ENCODE peak calls at places on chromosomes 5 and 9, in nine cellular contexts. One of them, this sample, is unnamed.

GRCh38 chr9:33082538-33083326 is 6.3 kb upstream of the SMU1 start:
- DNase-seq in effector memory CD8-positive, alpha-beta T cell: no peak
- DNase-seq in NCI-H1092 treated with DMSO at 0.1 percent for 48 hours: no peak
- DNase-seq in head of caudate nucleus: no peak
- DNase-seq in anterior cingulate cortex: no peak
- DNase-seq in right cardiac atrium: no peak
- DNase-seq in SHP77: no peak
- DNase-seq in left ventricle myocardium inferior: no peak
- DNase-seq in AG08395: no peak
- DNase-seq in this sample: no peak

GRCh38 chr9:95642189-95642588 is 125.4 kb upstream of the PTCH1 start:
- DNase-seq in effector memory CD8-positive, alpha-beta T cell: no peak
- DNase-seq in anterior cingulate cortex: no peak
- DNase-seq in right cardiac atrium: no peak
- DNase-seq in head of caudate nucleus: no peak
- DNase-seq in NCI-H1092 treated with DMSO at 0.1 percent for 48 hours: no peak
- DNase-seq in AG08395: no peak
- DNase-seq in SHP77: no peak
- DNase-seq in left ventricle myocardium inferior: no peak
- DNase-seq in this sample: no peak

GRCh38 chr9:91914404-91914803 is 35.6 kb downstream of the ROR2 start:
- DNase-seq in anterior cingulate cortex: no peak
- DNase-seq in left ventricle myocardium inferior: no peak
- DNase-seq in AG08395: no peak
- DNase-seq in head of caudate nucleus: no peak
- DNase-seq in NCI-H1092 treated with DMSO at 0.1 percent for 48 hours: no peak
- DNase-seq in effector memory CD8-positive, alpha-beta T cell: no peak
- DNase-seq in SHP77: no peak
- DNase-seq in right cardiac atrium: no peak
- DNase-seq in this sample: no peak

GRCh38 chr9:91187311-91187964 is 174.3 kb downstream of the AUH start:
- DNase-seq in effector memory CD8-positive, alpha-beta T cell: no peak
- DNase-seq in AG08395: no peak
- DNase-seq in anterior cingulate cortex: no peak
- DNase-seq in left ventricle myocardium inferior: no peak
- DNase-seq in SHP77: no peak
- DNase-seq in NCI-H1092 treated with DMSO at 0.1 percent for 48 hours: no peak
- DNase-seq in right cardiac atrium: no peak
- DNase-seq in head of caudate nucleus: no peak
- DNase-seq in this sample: no peak

GRCh38 chr9:3884736-3885135 is 358.9 kb upstream of the RFX3 start:
- DNase-seq in AG08395: no peak
- DNase-seq in anterior cingulate cortex: no peak
- DNase-seq in right cardiac atrium: no peak
- DNase-seq in left ventricle myocardium inferior: no peak
- DNase-seq in effector memory CD8-positive, alpha-beta T cell: no peak
- DNase-seq in head of caudate nucleus: no peak
- DNase-seq in NCI-H1092 treated with DMSO at 0.1 percent for 48 hours: no peak
- DNase-seq in SHP77: no peak
- DNase-seq in this sample: no peak

GRCh38 chr9:131423171-131423581 is 29.3 kb downstream of the PRRC2B start:
- DNase-seq in anterior cingulate cortex: peak; percentile 52
- DNase-seq in effector memory CD8-positive, alpha-beta T cell: no peak
- DNase-seq in left ventricle myocardium inferior: peak; percentile 64
- DNase-seq in AG08395: peak; percentile 82
- DNase-seq in right cardiac atrium: peak; percentile 75
- DNase-seq in NCI-H1092 treated with DMSO at 0.1 percent for 48 hours: no peak
- DNase-seq in SHP77: peak; percentile 60
- DNase-seq in head of caudate nucleus: peak; percentile 68
- DNase-seq in this sample: peak; percentile 97

GRCh38 chr5:55923177-55923872 is 71.4 kb downstream of the IL6ST start:
- DNase-seq in AG08395: no peak
- DNase-seq in effector memory CD8-positive, alpha-beta T cell: peak; percentile 16
- DNase-seq in right cardiac atrium: peak; percentile 70
- DNase-seq in head of caudate nucleus: no peak
- DNase-seq in SHP77: peak; percentile 5
- DNase-seq in left ventricle myocardium inferior: peak; percentile 28
- DNase-seq in NCI-H1092 treated with DMSO at 0.1 percent for 48 hours: no peak
- DNase-seq in anterior cingulate cortex: no peak
- DNase-seq in this sample: peak; percentile 27

GRCh38 chr9:91315191-91315590 is 46.5 kb downstream of the AUH start:
- DNase-seq in AG08395: no peak
- DNase-seq in left ventricle myocardium inferior: no peak
- DNase-seq in NCI-H1092 treated with DMSO at 0.1 percent for 48 hours: no peak
- DNase-seq in anterior cingulate cortex: no peak
- DNase-seq in effector memory CD8-positive, alpha-beta T cell: no peak
- DNase-seq in head of caudate nucleus: no peak
- DNase-seq in SHP77: no peak
- DNase-seq in right cardiac atrium: no peak
- DNase-seq in this sample: no peak

GRCh38 chr5:59591162-59591561 is 302.4 kb downstream of the PDE4D start:
- DNase-seq in NCI-H1092 treated with DMSO at 0.1 percent for 48 hours: no peak
- DNase-seq in SHP77: no peak
- DNase-seq in anterior cingulate cortex: no peak
- DNase-seq in left ventricle myocardium inferior: no peak
- DNase-seq in AG08395: no peak
- DNase-seq in head of caudate nucleus: no peak
- DNase-seq in right cardiac atrium: no peak
- DNase-seq in effector memory CD8-positive, alpha-beta T cell: no peak
- DNase-seq in this sample: no peak

GRCh38 chr5:155620819-155621410 is 607.4 kb downstream of the KIF4B start:
- DNase-seq in NCI-H1092 treated with DMSO at 0.1 percent for 48 hours: no peak
- DNase-seq in effector memory CD8-positive, alpha-beta T cell: no peak
- DNase-seq in head of caudate nucleus: no peak
- DNase-seq in right cardiac atrium: no peak
- DNase-seq in AG08395: no peak
- DNase-seq in anterior cingulate cortex: no peak
- DNase-seq in SHP77: no peak
- DNase-seq in left ventricle myocardium inferior: no peak
- DNase-seq in this sample: no peak

GRCh38 chr5:147259837-147260236 is 25.0 kb downstream of the STK32A start:
- DNase-seq in AG08395: no peak
- DNase-seq in SHP77: no peak
- DNase-seq in effector memory CD8-positive, alpha-beta T cell: no peak
- DNase-seq in anterior cingulate cortex: no peak
- DNase-seq in right cardiac atrium: no peak
- DNase-seq in left ventricle myocardium inferior: no peak
- DNase-seq in head of caudate nucleus: no peak
- DNase-seq in NCI-H1092 treated with DMSO at 0.1 percent for 48 hours: no peak
- DNase-seq in this sample: no peak

GRCh38 chr5:163248333-163248732 is 189.1 kb upstream of the CCNG1 start:
- DNase-seq in SHP77: no peak
- DNase-seq in head of caudate nucleus: no peak
- DNase-seq in anterior cingulate cortex: no peak
- DNase-seq in left ventricle myocardium inferior: no peak
- DNase-seq in AG08395: no peak
- DNase-seq in effector memory CD8-positive, alpha-beta T cell: no peak
- DNase-seq in NCI-H1092 treated with DMSO at 0.1 percent for 48 hours: no peak
- DNase-seq in right cardiac atrium: no peak
- DNase-seq in this sample: no peak

GRCh38 chr9:35756743-35757526 is 2.9 kb upstream of the MSMP start:
- DNase-seq in effector memory CD8-positive, alpha-beta T cell: no peak
- DNase-seq in SHP77: peak; percentile 38
- DNase-seq in right cardiac atrium: peak; percentile 89
- DNase-seq in anterior cingulate cortex: peak; percentile 52
- DNase-seq in NCI-H1092 treated with DMSO at 0.1 percent for 48 hours: peak; percentile 95
- DNase-seq in AG08395: no peak
- DNase-seq in left ventricle myocardium inferior: peak; percentile 72
- DNase-seq in head of caudate nucleus: no peak
- DNase-seq in this sample: no peak

GRCh38 chr5:32072054-32072453 is 102.1 kb downstream of the GOLPH3 start:
- DNase-seq in AG08395: no peak
- DNase-seq in anterior cingulate cortex: no peak
- DNase-seq in right cardiac atrium: no peak
- DNase-seq in SHP77: no peak
- DNase-seq in head of caudate nucleus: no peak
- DNase-seq in NCI-H1092 treated with DMSO at 0.1 percent for 48 hours: no peak
- DNase-seq in left ventricle myocardium inferior: no peak
- DNase-seq in effector memory CD8-positive, alpha-beta T cell: no peak
- DNase-seq in this sample: no peak

GRCh38 chr5:179974946-179975712 is 67.4 kb upstream of the TBC1D9B start:
- DNase-seq in left ventricle myocardium inferior: no peak
- DNase-seq in effector memory CD8-positive, alpha-beta T cell: peak; percentile 9
- DNase-seq in head of caudate nucleus: peak; percentile 63
- DNase-seq in NCI-H1092 treated with DMSO at 0.1 percent for 48 hours: peak; percentile 68
- DNase-seq in SHP77: peak; percentile 42
- DNase-seq in anterior cingulate cortex: peak; percentile 49
- DNase-seq in AG08395: peak; percentile 20
- DNase-seq in right cardiac atrium: peak; percentile 64
- DNase-seq in this sample: peak; percentile 8

GRCh38 chr5:95927927-95928723 is 33.5 kb downstream of the ELL2 start:
- DNase-seq in AG08395: no peak
- DNase-seq in anterior cingulate cortex: no peak
- DNase-seq in head of caudate nucleus: no peak
- DNase-seq in right cardiac atrium: no peak
- DNase-seq in NCI-H1092 treated with DMSO at 0.1 percent for 48 hours: no peak
- DNase-seq in left ventricle myocardium inferior: no peak
- DNase-seq in SHP77: no peak
- DNase-seq in effector memory CD8-positive, alpha-beta T cell: no peak
- DNase-seq in this sample: no peak

GRCh38 chr5:139649082-139649991 is 1.2 kb downstream of the CXXC5 start:
- DNase-seq in right cardiac atrium: peak; percentile 79
- DNase-seq in left ventricle myocardium inferior: peak; percentile 34
- DNase-seq in head of caudate nucleus: peak; percentile 74
- DNase-seq in AG08395: no peak
- DNase-seq in SHP77: no peak
- DNase-seq in effector memory CD8-positive, alpha-beta T cell: no peak
- DNase-seq in NCI-H1092 treated with DMSO at 0.1 percent for 48 hours: no peak
- DNase-seq in anterior cingulate cortex: no peak
- DNase-seq in this sample: no peak

GRCh38 chr5:137604348-137605095 is 105.4 kb upstream of the SPOCK1 start:
- DNase-seq in anterior cingulate cortex: no peak
- DNase-seq in effector memory CD8-positive, alpha-beta T cell: no peak
- DNase-seq in SHP77: peak; percentile 49
- DNase-seq in NCI-H1092 treated with DMSO at 0.1 percent for 48 hours: peak; percentile 8
- DNase-seq in right cardiac atrium: no peak
- DNase-seq in head of caudate nucleus: no peak
- DNase-seq in left ventricle myocardium inferior: no peak
- DNase-seq in AG08395: no peak
- DNase-seq in this sample: no peak

GRCh38 chr9:124758691-124759090 is 12.4 kb downstream of the NR6A1 start:
- DNase-seq in left ventricle myocardium inferior: no peak
- DNase-seq in AG08395: no peak
- DNase-seq in SHP77: no peak
- DNase-seq in right cardiac atrium: no peak
- DNase-seq in head of caudate nucleus: no peak
- DNase-seq in anterior cingulate cortex: no peak
- DNase-seq in NCI-H1092 treated with DMSO at 0.1 percent for 48 hours: no peak
- DNase-seq in effector memory CD8-positive, alpha-beta T cell: no peak
- DNase-seq in this sample: no peak

GRCh38 chr5:141515141-141515540 is 26.3 kb downstream of the PCDHGC5 start:
- DNase-seq in effector memory CD8-positive, alpha-beta T cell: no peak
- DNase-seq in SHP77: no peak
- DNase-seq in head of caudate nucleus: no peak
- DNase-seq in anterior cingulate cortex: no peak
- DNase-seq in NCI-H1092 treated with DMSO at 0.1 percent for 48 hours: no peak
- DNase-seq in AG08395: no peak
- DNase-seq in right cardiac atrium: no peak
- DNase-seq in left ventricle myocardium inferior: no peak
- DNase-seq in this sample: no peak

GRCh38 chr5:52956014-52956413 is 33.1 kb upstream of the ITGA2 start:
- DNase-seq in anterior cingulate cortex: no peak
- DNase-seq in effector memory CD8-positive, alpha-beta T cell: no peak
- DNase-seq in SHP77: no peak
- DNase-seq in head of caudate nucleus: no peak
- DNase-seq in NCI-H1092 treated with DMSO at 0.1 percent for 48 hours: no peak
- DNase-seq in right cardiac atrium: no peak
- DNase-seq in AG08395: no peak
- DNase-seq in left ventricle myocardium inferior: no peak
- DNase-seq in this sample: no peak

GRCh38 chr9:120308495-120308894 is 271.5 kb downstream of the CDK5RAP2 start:
- DNase-seq in effector memory CD8-positive, alpha-beta T cell: no peak
- DNase-seq in AG08395: no peak
- DNase-seq in left ventricle myocardium inferior: no peak
- DNase-seq in NCI-H1092 treated with DMSO at 0.1 percent for 48 hours: peak; percentile 76
- DNase-seq in head of caudate nucleus: no peak
- DNase-seq in anterior cingulate cortex: no peak
- DNase-seq in right cardiac atrium: no peak
- DNase-seq in SHP77: no peak
- DNase-seq in this sample: no peak

GRCh38 chr9:6150483-6150882 is 65.1 kb upstream of the IL33 start:
- DNase-seq in anterior cingulate cortex: no peak
- DNase-seq in NCI-H1092 treated with DMSO at 0.1 percent for 48 hours: peak; percentile 9
- DNase-seq in head of caudate nucleus: no peak
- DNase-seq in SHP77: peak; percentile 36
- DNase-seq in effector memory CD8-positive, alpha-beta T cell: no peak
- DNase-seq in left ventricle myocardium inferior: no peak
- DNase-seq in right cardiac atrium: no peak
- DNase-seq in AG08395: no peak
- DNase-seq in this sample: no peak

GRCh38 chr9:131739988-131740648 is at the start of gene RAPGEF1:
- DNase-seq in AG08395: peak; percentile 76
- DNase-seq in right cardiac atrium: peak; percentile 92
- DNase-seq in SHP77: no peak
- DNase-seq in effector memory CD8-positive, alpha-beta T cell: peak; percentile 88
- DNase-seq in left ventricle myocardium inferior: peak; percentile 76
- DNase-seq in anterior cingulate cortex: peak; percentile 69
- DNase-seq in head of caudate nucleus: peak; percentile 82
- DNase-seq in NCI-H1092 treated with DMSO at 0.1 percent for 48 hours: peak; percentile 37
- DNase-seq in this sample: peak; percentile 23

GRCh38 chr5:31637851-31638250 is 1.1 kb upstream of the PDZD2 start:
- DNase-seq in left ventricle myocardium inferior: no peak
- DNase-seq in right cardiac atrium: no peak
- DNase-seq in AG08395: no peak
- DNase-seq in SHP77: no peak
- DNase-seq in NCI-H1092 treated with DMSO at 0.1 percent for 48 hours: no peak
- DNase-seq in anterior cingulate cortex: no peak
- DNase-seq in effector memory CD8-positive, alpha-beta T cell: no peak
- DNase-seq in head of caudate nucleus: no peak
- DNase-seq in this sample: no peak

GRCh38 chr9:33852216-33852826 is 35.4 kb downstream of the UBE2R2 start:
- DNase-seq in head of caudate nucleus: peak; percentile 66
- DNase-seq in NCI-H1092 treated with DMSO at 0.1 percent for 48 hours: peak; percentile 45
- DNase-seq in anterior cingulate cortex: peak; percentile 63
- DNase-seq in SHP77: peak; percentile 21
- DNase-seq in right cardiac atrium: peak; percentile 75
- DNase-seq in left ventricle myocardium inferior: peak; percentile 58
- DNase-seq in AG08395: peak; percentile 51
- DNase-seq in effector memory CD8-positive, alpha-beta T cell: peak; percentile 47
- DNase-seq in this sample: peak; percentile 38

GRCh38 chr5:39080597-39081204 is 6.5 kb upstream of the RICTOR start:
- DNase-seq in anterior cingulate cortex: peak; percentile 49
- DNase-seq in NCI-H1092 treated with DMSO at 0.1 percent for 48 hours: peak; percentile 22
- DNase-seq in effector memory CD8-positive, alpha-beta T cell: no peak
- DNase-seq in SHP77: peak; percentile 43
- DNase-seq in head of caudate nucleus: peak; percentile 59
- DNase-seq in left ventricle myocardium inferior: no peak
- DNase-seq in AG08395: peak; percentile 70
- DNase-seq in right cardiac atrium: no peak
- DNase-seq in this sample: peak; percentile 88

GRCh38 chr5:14218897-14219573 is 75.9 kb downstream of the TRIO start:
- DNase-seq in head of caudate nucleus: no peak
- DNase-seq in NCI-H1092 treated with DMSO at 0.1 percent for 48 hours: no peak
- DNase-seq in SHP77: no peak
- DNase-seq in anterior cingulate cortex: no peak
- DNase-seq in AG08395: no peak
- DNase-seq in left ventricle myocardium inferior: no peak
- DNase-seq in effector memory CD8-positive, alpha-beta T cell: no peak
- DNase-seq in right cardiac atrium: no peak
- DNase-seq in this sample: peak; percentile 34